ENCODE peak calls at places on chromosome 10, in ten cellular contexts. S is smooth muscle cell of the brain vasculature; F is nucleus accumbens; W is NCI-H524; L is frontal cortex; B is skeletal muscle cell; U is AG04449; J is stimulated activated naive CD8-positive, alpha-beta T cell treated with anti-CD3 and anti-CD28 coated beads, Interleukin-15, Interleukin-2, amounts not matched to agents 100 U/mL and 50 U/mL, for 24 hours; M is A549; T is IMR-90. R is an unnamed sample.

GRCh38 chr10:102132193-102132562 is 662 bp upstream of the PPRC1 start:
- DNase-seq in S (no peak), F (no peak), W (no peak), L (no peak), B (no peak), U (no peak), J (no peak), M (no peak), T (no peak), R (no peak)

GRCh38 chr10:70761031-70761601 is 24.1 kb downstream of the TBATA start:
- DNase-seq in S (peak), F (no peak), W (no peak), L (no peak), B (no peak), U (peak), J (no peak), M (no peak), T (no peak), R (no peak)

GRCh38 chr10:92241158-92241500 is 49.7 kb downstream of the CPEB3 start:
- DNase-seq in S (no peak), F (peak), W (peak), L (no peak), B (no peak), U (no peak), J (no peak), M (no peak), T (peak), R (no peak)

GRCh38 chr10:89047397-89047796 is 56.8 kb downstream of the FAS start:
- DNase-seq in S (no peak), F (no peak), W (no peak), L (no peak), B (no peak), U (no peak), J (no peak), M (no peak), T (no peak), R (no peak)

GRCh38 chr10:94403823-94404228 is 1.5 kb downstream of the TBC1D12 start:
- DNase-seq in S (no peak), F (no peak), W (peak), L (peak), B (no peak), U (no peak), J (no peak), M (no peak), T (no peak), R (peak)

GRCh38 chr10:93124580-93125318 is 51.1 kb downstream of the CYP26A1 start:
- DNase-seq in S (no peak), F (no peak), W (no peak), L (no peak), B (no peak), U (no peak), J (no peak), M (no peak), T (no peak), R (no peak)

GRCh38 chr10:23158370-23158769 is 33.7 kb upstream of the PTF1A start:
- DNase-seq in S (peak), F (peak), W (peak), L (peak), B (no peak), U (peak), J (peak), M (peak), T (peak), R (peak)

GRCh38 chr10:35204650-35205319 is 78.1 kb downstream of the CREM start:
- DNase-seq in S (no peak), F (no peak), W (no peak), L (no peak), B (no peak), U (no peak), J (no peak), M (no peak), T (no peak), R (no peak)

GRCh38 chr10:14378387-14378960 is 47.8 kb upstream of the FRMD4A start:
- DNase-seq in S (no peak), F (no peak), W (peak), L (no peak), B (no peak), U (no peak), J (no peak), M (no peak), T (no peak), R (no peak)

GRCh38 chr10:520402-520787 is 169.1 kb downstream of the DIP2C start:
- DNase-seq in S (no peak), F (no peak), W (peak), L (no peak), B (peak), U (no peak), J (no peak), M (no peak), T (peak), R (no peak)

GRCh38 chr10:51079331-51079730 is 5.0 kb downstream of the PRKG1 start:
- DNase-seq in S (no peak), F (no peak), W (no peak), L (no peak), B (no peak), U (no peak), J (no peak), M (no peak), T (no peak), R (no peak)

GRCh38 chr10:1526427-1527055 is 210.8 kb downstream of the ADARB2 start:
- DNase-seq in S (no peak), F (no peak), W (peak), L (no peak), B (no peak), U (no peak), J (no peak), M (no peak), T (no peak), R (no peak)

GRCh38 chr10:97023401-97024180 is 162.2 kb downstream of the SLIT1 start:
- DNase-seq in S (no peak), F (no peak), W (no peak), L (no peak), B (no peak), U (no peak), J (no peak), M (no peak), T (no peak), R (no peak)

GRCh38 chr10:24685958-24686540 is 37.6 kb downstream of the ARHGAP21 start:
- DNase-seq in S (peak), F (no peak), W (no peak), L (no peak), B (no peak), U (no peak), J (no peak), M (no peak), T (peak), R (peak)